ENCODE peak calls at places on chromosomes 4 and X, in nine cellular contexts. O is sigmoid colon, P is tibial artery, S is pancreas, Y is gastrocnemius medialis, E is hepatocyte, A is transverse colon, H is tibial nerve, B is uterus. J is an unnamed sample.
A peak's percentile ranks its signal among the peaks of the same experiment; 100 is the strongest.

GRCh38 chrX:124234348-124234747 is 98.1 kb upstream of the TEX13D start:
- DNase-seq in O (no peak), P (no peak), S (no peak), Y (no peak), E (no peak), A (no peak), H (no peak), B (no peak), J (no peak)

GRCh38 chr4:123821861-123822260 is 425.3 kb downstream of the SPRY1 start:
- DNase-seq in O (no peak), P (no peak), S (no peak), Y (no peak), E (peak; percentile 57), A (no peak), H (no peak), B (no peak), J (no peak)

GRCh38 chr4:158462611-158463010 is 59.1 kb upstream of the RXFP1 start:
- DNase-seq in O (no peak), P (no peak), S (no peak), Y (no peak), E (no peak), A (no peak), H (no peak), B (no peak), J (no peak)

GRCh38 chrX:39645059-39645895 is 452.5 kb downstream of the BCOR start:
- DNase-seq in O (peak; percentile 87), P (peak; percentile 91), S (no peak), Y (peak; percentile 7), E (peak; percentile 63), A (peak; percentile 20), H (peak; percentile 58), B (peak; percentile 85), J (peak; percentile 16)

GRCh38 chrX:12947545-12948235 is 27.2 kb upstream of the TMSB4X start:
- DNase-seq in O (no peak), P (no peak), S (no peak), Y (no peak), E (no peak), A (no peak), H (no peak), B (no peak), J (no peak)

GRCh38 chr4:98845960-98846359 is 83.0 kb downstream of the EIF4E start:
- DNase-seq in O (no peak), P (no peak), S (no peak), Y (no peak), E (no peak), A (no peak), H (no peak), B (no peak), J (no peak)

GRCh38 chr4:153497091-153497531 is 31.0 kb downstream of the TMEM131L start:
- DNase-seq in O (no peak), P (no peak), S (no peak), Y (no peak), E (peak; percentile 42), A (no peak), H (no peak), B (no peak), J (no peak)

GRCh38 chrX:13607356-13607995 is 38.1 kb downstream of the EGFL6 start:
- DNase-seq in O (no peak), P (no peak), S (no peak), Y (no peak), E (peak; percentile 10), A (no peak), H (no peak), B (no peak), J (no peak)

GRCh38 chr4:89284828-89285227 is 22.8 kb downstream of the GPRIN3 start:
- DNase-seq in O (no peak), P (no peak), S (no peak), Y (no peak), E (no peak), A (no peak), H (no peak), B (no peak), J (no peak)

GRCh38 chr4:99938243-99938753 is 8.1 kb downstream of the DNAJB14 start:
- DNase-seq in O (no peak), P (no peak), S (no peak), Y (no peak), E (no peak), A (no peak), H (no peak), B (no peak), J (no peak)

GRCh38 chr4:93809773-93810172 is 18.8 kb upstream of the ATOH1 start:
- DNase-seq in O (peak; percentile 69), P (no peak), S (no peak), Y (no peak), E (no peak), A (peak; percentile 40), H (no peak), B (no peak), J (peak; percentile 63)

GRCh38 chrX:135528274-135528673 is 7.8 kb downstream of the INTS6L start:
- DNase-seq in O (no peak), P (no peak), S (no peak), Y (no peak), E (no peak), A (peak; percentile 39), H (no peak), B (no peak), J (peak; percentile 45)

GRCh38 chrX:117510453-117510852 is 606.2 kb downstream of the KLHL13 start:
- DNase-seq in O (no peak), P (no peak), S (no peak), Y (no peak), E (peak; percentile 21), A (no peak), H (no peak), B (no peak), J (no peak)

GRCh38 chrX:112753116-112753515 is 73.4 kb upstream of the LHFPL1 start:
- DNase-seq in O (no peak), P (no peak), S (no peak), Y (no peak), E (no peak), A (no peak), H (no peak), B (no peak), J (no peak)

GRCh38 chr4:53706422-53707032 is 115.2 kb upstream of the LNX1 start:
- DNase-seq in O (no peak), P (no peak), S (no peak), Y (no peak), E (peak; percentile 61), A (no peak), H (no peak), B (peak; percentile 40), J (peak; percentile 55)

GRCh38 chr4:19382993-19383392 is 868.7 kb upstream of the SLIT2 start:
- DNase-seq in O (no peak), P (no peak), S (no peak), Y (no peak), E (no peak), A (no peak), H (no peak), B (no peak), J (no peak)

DNA sequence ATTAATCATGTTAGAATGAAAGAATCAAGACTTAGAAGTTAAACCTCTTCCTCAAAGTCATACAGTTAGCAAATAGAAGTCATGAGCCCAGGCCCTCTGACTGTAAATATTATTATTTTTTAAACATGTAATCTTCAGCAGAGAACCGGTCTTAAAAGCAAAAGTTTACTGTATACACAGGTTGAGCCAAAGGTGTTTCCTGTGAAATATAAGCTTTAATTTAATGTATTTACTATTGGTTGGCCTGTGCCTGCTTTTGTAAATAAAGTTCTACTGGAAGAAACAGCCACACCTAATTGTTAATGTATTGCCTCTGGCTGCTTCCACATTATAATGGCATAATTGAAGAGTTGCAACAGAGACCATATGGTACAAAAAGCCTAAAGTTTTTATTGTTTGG is 61.1 kb upstream of the PRDM8 start:
- DNase-seq in O (no peak), P (no peak), S (no peak), Y (no peak), E (no peak), A (no peak), H (no peak), B (no peak), J (no peak)
- H3K4me1 ChIP-seq in O (no peaks in the 10 kb centered on the region), P (no peaks in the 10 kb centered on the region), S (no peaks in the 10 kb centered on the region), Y (no peaks in the 10 kb centered on the region), E (peaks cover 2% of the 10 kb centered on the region), A (no peaks in the 10 kb centered on the region), H (no peaks in the 10 kb centered on the region), B (no peaks in the 10 kb centered on the region), J (no peaks in the 10 kb centered on the region)

DNA sequence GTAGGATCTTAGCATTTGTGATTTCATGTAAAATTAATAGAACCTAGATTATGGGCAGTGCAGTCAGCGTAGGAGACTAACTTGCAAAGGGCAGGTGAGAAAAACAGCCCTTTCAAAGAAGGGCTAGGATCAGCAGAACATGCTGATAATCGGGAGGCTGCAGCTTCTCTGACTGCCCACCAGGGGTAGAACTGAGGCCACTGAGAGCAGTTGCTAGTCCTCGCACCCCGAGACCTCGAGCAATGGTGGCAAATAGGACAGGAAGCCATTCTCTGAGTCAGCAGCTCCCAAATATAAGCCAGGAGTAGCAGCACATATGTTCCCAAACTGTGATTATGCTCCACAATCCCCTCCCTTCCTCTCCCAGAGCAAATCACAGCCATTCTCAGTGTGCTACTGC is 186.4 kb downstream of the MSL3 start:
- DNase-seq in O (no peak), P (no peak), S (no peak), Y (no peak), E (peak; percentile 49), A (no peak), H (no peak), B (no peak), J (no peak)
- TF ChIP-seq CTCF in O (no peak), P (peak; percentile 4), S (no peak), Y (no peak), E (peak; percentile 32), A (no peak), H (no peak), B (no peak), J (no peak)

DNA sequence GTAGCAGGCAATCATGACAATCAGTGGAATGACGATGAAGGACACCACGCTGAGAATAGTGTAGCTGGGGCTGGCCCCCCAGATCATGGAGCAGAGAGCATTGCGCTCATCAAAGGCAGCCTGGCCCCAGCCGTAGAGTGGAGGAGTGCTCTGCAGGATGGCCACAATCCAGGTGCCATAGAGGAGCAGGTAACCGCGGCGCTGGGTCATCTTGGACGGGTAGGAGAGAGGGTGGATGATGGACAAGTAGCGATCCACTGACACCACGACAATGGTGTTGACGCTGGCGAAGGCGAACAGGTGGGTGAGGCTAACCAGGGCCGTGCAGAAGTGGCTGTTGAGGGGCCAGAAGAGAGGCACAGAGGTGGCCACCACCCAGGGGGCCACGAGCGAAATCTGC is 2.8 kb downstream of the GPR101 start:
- DNase-seq in O (no peak), P (no peak), S (no peak), Y (no peak), E (no peak), A (no peak), H (no peak), B (no peak), J (no peak)
- H3K4me3 ChIP-seq in O (no peak overlapping the region), P (no peak overlapping the region), S (no peak overlapping the region), Y (no peak overlapping the region), E (no peak overlapping the region), A (no peak overlapping the region), H (no peak overlapping the region), B (no peak overlapping the region), J (no peak overlapping the region)

DNA sequence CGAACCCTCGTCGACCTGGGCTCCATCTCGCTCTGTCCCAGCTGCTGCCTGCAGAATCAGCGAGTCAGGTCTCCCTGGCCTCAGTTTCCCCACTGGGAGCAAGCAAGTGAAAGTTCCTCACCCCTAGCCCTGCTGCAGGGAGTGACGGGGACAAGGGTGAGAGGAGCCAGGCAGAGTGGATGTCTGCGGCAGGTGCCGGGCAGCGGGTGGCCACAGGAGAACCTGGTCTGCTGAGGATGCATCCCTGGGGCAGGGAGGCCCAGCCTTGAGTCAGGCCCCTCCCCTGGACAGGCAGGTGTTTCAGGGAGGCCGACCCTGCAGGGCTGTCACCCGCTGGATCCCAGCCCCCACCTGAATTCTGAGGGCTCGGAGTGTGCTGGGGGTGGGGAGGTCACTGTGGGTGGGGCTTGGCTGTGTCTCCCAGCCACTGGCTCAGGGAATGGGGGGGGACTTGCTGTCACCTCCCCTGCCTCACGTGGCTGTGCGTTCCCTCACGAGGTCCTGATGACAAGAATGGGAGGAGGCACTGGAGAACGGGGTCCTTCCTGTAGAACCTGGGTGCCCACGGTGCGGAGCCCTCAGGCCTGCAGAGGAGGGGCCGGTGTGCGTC is 33.2 kb downstream of the LRPAP1 start:
- DNase-seq in O (no peak), P (no peak), S (no peak), Y (no peak), E (no peak), A (no peak), H (no peak), B (no peak), J (no peak)
- H3K4me1 ChIP-seq in O (no peaks in the 10 kb centered on the region), P (no peaks in the 10 kb centered on the region), S (no peaks in the 10 kb centered on the region), Y (no peaks in the 10 kb centered on the region), E (peaks cover 9% of the 10 kb centered on the region), A (no peaks in the 10 kb centered on the region), H (no peaks in the 10 kb centered on the region), B (no peaks in the 10 kb centered on the region), J (no peaks in the 10 kb centered on the region)

J was measured in mucosa of descending colon.